ENCODE peak calls at places on chromosomes 1 and 21, in ten cellular contexts. K is BE2C, L is stomach, D is kidney epithelial cell, A is esophagus squamous epithelium, J is AG04450, T is suprapubic skin, N is BJ, Q is AG10803, V is tibial artery. U is an unnamed sample.

GRCh38 chr1:41862411-41863221 is 56.1 kb downstream of the HIVEP3 start:
- DNase-seq in K (no peak), L (no peak), D (peak), A (no peak), J (no peak), T (no peak), N (peak), Q (peak), V (no peak), U (no peak)

GRCh38 chr1:37865348-37866119 is 6.1 kb upstream of the MTF1 start:
- DNase-seq in K (no peak), L (no peak), D (no peak), A (no peak), J (no peak), T (no peak), N (no peak), Q (peak), V (no peak), U (no peak)

GRCh38 chr1:209899948-209900347 is 38.1 kb upstream of the SYT14 start:
- DNase-seq in K (peak), L (no peak), D (no peak), A (no peak), J (no peak), T (no peak), N (no peak), Q (no peak), V (no peak), U (no peak)

GRCh38 chr1:50704126-50704525 is 255.9 kb downstream of the FAF1 start:
- DNase-seq in K (peak), L (no peak), D (no peak), A (no peak), J (peak), T (no peak), N (no peak), Q (peak), V (no peak), U (no peak)

GRCh38 chr1:109112056-109112651 is 1.8 kb upstream of the ELAPOR1 start:
- DNase-seq in K (no peak), L (no peak), D (no peak), A (no peak), J (no peak), T (no peak), N (no peak), Q (peak), V (no peak), U (no peak)

GRCh38 chr1:16189921-16190499 is 22.4 kb downstream of the ARHGEF19 start:
- DNase-seq in K (peak), L (no peak), D (no peak), A (no peak), J (no peak), T (no peak), N (no peak), Q (no peak), V (no peak), U (no peak)

GRCh38 chr1:156704930-156705320 is 458 bp downstream of the CRABP2 start:
- DNase-seq in K (peak), L (peak), D (no peak), A (no peak), J (no peak), T (peak), N (no peak), Q (peak), V (peak), U (peak)

GRCh38 chr1:178945763-178946266 is 74.9 kb upstream of the ANGPTL1 start:
- DNase-seq in K (no peak), L (no peak), D (no peak), A (no peak), J (no peak), T (no peak), N (no peak), Q (peak), V (peak), U (peak)

GRCh38 chr1:182649041-182649440 is 35.3 kb downstream of the RGS8 start:
- DNase-seq in K (no peak), L (no peak), D (no peak), A (no peak), J (no peak), T (no peak), N (no peak), Q (no peak), V (no peak), U (no peak)

GRCh38 chr21:22758478-22758877 is 1760.3 kb downstream of the NCAM2 start:
- DNase-seq in K (peak), L (no peak), D (peak), A (no peak), J (no peak), T (no peak), N (no peak), Q (no peak), V (no peak), U (no peak)

GRCh38 chr1:165443539-165444289 is 1.2 kb downstream of the RXRG start:
- DNase-seq in K (no peak), L (no peak), D (no peak), A (no peak), J (no peak), T (no peak), N (no peak), Q (no peak), V (no peak), U (peak)

GRCh38 chr1:232876506-232877360 is 71.5 kb downstream of the MAP10 start:
- DNase-seq in K (no peak), L (no peak), D (no peak), A (no peak), J (no peak), T (no peak), N (no peak), Q (no peak), V (no peak), U (no peak)

GRCh38 chr21:35924714-35925301 is 135.5 kb downstream of the SETD4 start:
- DNase-seq in K (no peak), L (no peak), D (peak), A (no peak), J (peak), T (no peak), N (peak), Q (peak), V (no peak), U (no peak)

GRCh38 chr21:36699546-36700294 is 805 bp downstream of the SIM2 start:
- DNase-seq in K (no peak), L (no peak), D (no peak), A (no peak), J (no peak), T (no peak), N (no peak), Q (no peak), V (no peak), U (no peak)

GRCh38 chr1:4585216-4585615 is 69.2 kb upstream of the AJAP1 start:
- DNase-seq in K (peak), L (no peak), D (no peak), A (no peak), J (no peak), T (no peak), N (no peak), Q (no peak), V (peak), U (no peak)

GRCh38 chr1:50236656-50237055 is 127.9 kb downstream of the ELAVL4 start:
- DNase-seq in K (no peak), L (no peak), D (no peak), A (no peak), J (no peak), T (no peak), N (no peak), Q (no peak), V (no peak), U (no peak)

GRCh38 chr1:200330770-200331428 is 78.9 kb downstream of the ZNF281 start:
- DNase-seq in K (no peak), L (no peak), D (no peak), A (no peak), J (no peak), T (no peak), N (no peak), Q (no peak), V (no peak), U (no peak)

GRCh38 chr1:155322571-155322952 is 1.9 kb downstream of the RUSC1 start:
- DNase-seq in K (no peak), L (no peak), D (no peak), A (no peak), J (no peak), T (no peak), N (no peak), Q (no peak), V (no peak), U (no peak)

GRCh38 chr1:198007687-198008627 is 90.8 kb downstream of the LHX9 start:
- DNase-seq in K (no peak), L (no peak), D (no peak), A (no peak), J (no peak), T (no peak), N (no peak), Q (no peak), V (no peak), U (no peak)

GRCh38 chr1:64471218-64471719 is 1.3 kb downstream of the CACHD1 start:
- DNase-seq in K (peak), L (peak), D (no peak), A (no peak), J (no peak), T (peak), N (no peak), Q (peak), V (peak), U (no peak)

GRCh38 chr1:95018602-95019369 is 54.0 kb downstream of the ALG14 start:
- DNase-seq in K (no peak), L (no peak), D (peak), A (no peak), J (no peak), T (no peak), N (no peak), Q (peak), V (no peak), U (no peak)

GRCh38 chr1:221440658-221441057 is 301.2 kb downstream of the DUSP10 start:
- DNase-seq in K (no peak), L (no peak), D (no peak), A (no peak), J (no peak), T (no peak), N (no peak), Q (peak), V (no peak), U (no peak)
- TF ChIP-seq CTCF in K (peak), L (no peak), D (peak), A (no peak), J (no peak), T (no peak), N (peak), Q (peak), V (peak), U (no peak)

GRCh38 chr1:87045757-87046422 is 131.5 kb downstream of the HS2ST1 start:
- DNase-seq in K (no peak), L (no peak), D (no peak), A (no peak), J (no peak), T (no peak), N (no peak), Q (no peak), V (no peak), U (no peak)

GRCh38 chr1:87044840-87045239 is 130.4 kb downstream of the HS2ST1 start:
- DNase-seq in K (no peak), L (no peak), D (no peak), A (no peak), J (no peak), T (no peak), N (no peak), Q (no peak), V (no peak), U (no peak)

GRCh38 chr1:87046951-87047350 is 132.5 kb downstream of the HS2ST1 start:
- DNase-seq in K (no peak), L (no peak), D (no peak), A (no peak), J (no peak), T (no peak), N (no peak), Q (no peak), V (no peak), U (no peak)

GRCh38 chr1:87042127-87042811 is 127.8 kb downstream of the HS2ST1 start:
- DNase-seq in K (no peak), L (no peak), D (no peak), A (no peak), J (no peak), T (no peak), N (no peak), Q (no peak), V (no peak), U (no peak)

GRCh38 chr1:87044424-87044823 is 130.0 kb downstream of the HS2ST1 start:
- DNase-seq in K (no peak), L (no peak), D (no peak), A (no peak), J (no peak), T (no peak), N (no peak), Q (no peak), V (no peak), U (no peak)
- H3K4me3 ChIP-seq in K (no peak), L (no peak), D (no peak), A (no peak), J (no peak), T (no peak), N (no peak), Q (no peak), V (no peak), U (no peak)

DNA sequence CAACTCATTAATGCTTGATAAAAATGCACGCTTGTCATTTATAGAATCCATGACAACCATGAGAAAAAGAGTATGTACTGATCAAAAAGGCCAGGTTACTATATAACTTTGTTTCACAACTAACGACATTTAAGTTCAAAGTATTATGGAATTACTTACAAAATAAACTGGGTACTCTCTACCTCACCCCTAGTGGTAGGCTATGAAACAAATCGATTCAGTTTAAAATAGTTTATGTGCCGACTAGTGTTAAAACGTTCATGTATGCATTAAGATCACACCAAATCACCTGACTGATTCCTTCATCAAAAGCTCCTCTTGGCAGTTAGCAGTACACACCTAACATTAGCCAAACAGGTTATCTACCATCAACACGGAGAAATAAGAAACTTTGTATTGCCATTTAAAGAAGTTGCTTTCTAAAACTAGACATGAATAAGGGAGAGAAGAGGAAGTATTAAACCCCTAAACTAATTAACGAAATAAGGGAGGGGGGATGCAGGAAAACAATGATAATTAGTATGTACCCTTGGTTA is 137.1 kb downstream of the AKT3 start:
- DNase-seq in K (no peak), L (no peak), D (no peak), A (no peak), J (no peak), T (no peak), N (no peak), Q (no peak), V (no peak), U (no peak)
- TF ChIP-seq CTCF in K (peak), L (no peak), D (peak), A (no peak), J (peak), T (no peak), N (no peak), Q (peak), V (no peak), U (no peak)

GRCh38 chr1:20551161-20551560 is 1.2 kb upstream of the FAM43B start:
- DNase-seq in K (no peak), L (no peak), D (no peak), A (no peak), J (no peak), T (no peak), N (no peak), Q (no peak), V (no peak), U (no peak)

GRCh38 chr1:20552728-20553571 is 577 bp downstream of the FAM43B start:
- DNase-seq in K (peak), L (no peak), D (no peak), A (no peak), J (no peak), T (no peak), N (no peak), Q (no peak), V (no peak), U (no peak)

GRCh38 chr1:20555758-20556120 is 3.4 kb downstream of the FAM43B start:
- DNase-seq in K (no peak), L (no peak), D (no peak), A (no peak), J (no peak), T (no peak), N (no peak), Q (no peak), V (no peak), U (no peak)

GRCh38 chr1:20555025-20555757 is 2.8 kb downstream of the FAM43B start:
- DNase-seq in K (no peak), L (no peak), D (no peak), A (no peak), J (no peak), T (no peak), N (no peak), Q (no peak), V (no peak), U (no peak)

GRCh38 chr1:20551945-20552727 is at the start of gene FAM43B:
- DNase-seq in K (peak), L (no peak), D (peak), A (no peak), J (no peak), T (peak), N (no peak), Q (no peak), V (no peak), U (peak)
- H3K4me3 ChIP-seq in K (peak), L (peak), D (peak), A (peak), J (peak), T (peak), N (peak), Q (peak), V (peak), U (peak)

GRCh38 chr1:229971141-229971540 is 95.9 kb upstream of the GALNT2 start:
- DNase-seq in K (no peak), L (no peak), D (no peak), A (no peak), J (no peak), T (no peak), N (no peak), Q (no peak), V (no peak), U (no peak)

GRCh38 chr1:229975047-229975446 is 92.0 kb upstream of the GALNT2 start:
- DNase-seq in K (no peak), L (no peak), D (no peak), A (no peak), J (no peak), T (no peak), N (no peak), Q (no peak), V (no peak), U (no peak)

GRCh38 chr1:229973297-229973612 is 93.8 kb upstream of the GALNT2 start:
- DNase-seq in K (no peak), L (no peak), D (no peak), A (no peak), J (no peak), T (no peak), N (no peak), Q (no peak), V (no peak), U (no peak)

GRCh38 chr1:229970714-229971113 is 96.3 kb upstream of the GALNT2 start:
- DNase-seq in K (no peak), L (no peak), D (no peak), A (no peak), J (no peak), T (no peak), N (no peak), Q (no peak), V (no peak), U (no peak)

GRCh38 chr1:229972600-229973296 is 94.3 kb upstream of the GALNT2 start:
- DNase-seq in K (no peak), L (no peak), D (no peak), A (no peak), J (no peak), T (no peak), N (no peak), Q (no peak), V (no peak), U (no peak)
- TF ChIP-seq CTCF in K (peak), L (no peak), D (peak), A (no peak), J (peak), T (no peak), N (peak), Q (peak), V (no peak), U (peak)

DNA sequence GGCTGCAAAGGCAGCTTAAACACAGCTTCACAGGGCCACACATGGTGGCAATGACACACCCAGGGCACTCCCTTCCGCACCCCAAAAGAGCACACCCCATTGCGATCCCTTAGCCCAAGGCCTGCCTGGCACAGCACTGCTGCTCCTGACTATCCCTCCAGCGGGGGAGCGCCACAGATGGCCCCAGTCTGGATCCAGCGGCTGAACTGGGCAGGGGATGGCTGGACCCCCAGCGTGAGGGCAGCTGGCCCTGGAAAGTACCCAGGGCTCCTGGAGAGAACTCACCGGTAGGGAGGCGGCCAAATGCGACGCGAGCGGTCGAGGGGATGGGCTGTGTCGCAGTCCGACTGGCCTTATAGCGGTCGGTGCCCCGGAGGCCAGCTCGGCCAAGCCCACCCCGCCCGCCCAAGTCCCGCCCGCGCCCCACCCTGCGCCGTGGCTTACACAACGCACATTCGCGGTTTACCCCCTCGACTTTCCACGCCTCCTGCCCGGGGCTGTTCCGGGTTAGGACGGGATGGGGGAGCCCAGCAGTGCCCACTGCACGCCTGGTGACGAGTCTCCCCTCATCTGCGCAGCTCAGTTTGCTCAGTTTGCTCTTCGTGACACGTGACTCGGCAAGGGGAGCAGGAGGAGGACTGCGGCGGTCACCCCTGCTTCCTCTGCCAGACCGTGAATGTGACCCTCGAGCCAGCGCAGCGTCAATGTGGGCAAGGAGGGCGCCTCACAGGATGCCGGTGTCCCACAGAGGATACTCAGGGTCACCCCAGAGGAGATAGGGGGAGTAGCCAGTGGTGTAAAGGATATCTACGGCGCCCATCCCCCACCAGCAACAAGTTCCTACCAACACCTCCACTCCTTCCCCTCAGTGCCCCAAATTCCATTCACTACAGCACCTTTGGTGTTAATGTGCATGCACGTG is at the start of gene S100A6:
- DNase-seq in K (peak), L (peak), D (peak), A (peak), J (peak), T (peak), N (peak), Q (peak), V (peak), U (peak)
- H3K4me3 ChIP-seq in K (peak), L (peak), D (peak), A (peak), J (peak), T (peak), N (peak), Q (peak), V (peak), U (peak)

DNA sequence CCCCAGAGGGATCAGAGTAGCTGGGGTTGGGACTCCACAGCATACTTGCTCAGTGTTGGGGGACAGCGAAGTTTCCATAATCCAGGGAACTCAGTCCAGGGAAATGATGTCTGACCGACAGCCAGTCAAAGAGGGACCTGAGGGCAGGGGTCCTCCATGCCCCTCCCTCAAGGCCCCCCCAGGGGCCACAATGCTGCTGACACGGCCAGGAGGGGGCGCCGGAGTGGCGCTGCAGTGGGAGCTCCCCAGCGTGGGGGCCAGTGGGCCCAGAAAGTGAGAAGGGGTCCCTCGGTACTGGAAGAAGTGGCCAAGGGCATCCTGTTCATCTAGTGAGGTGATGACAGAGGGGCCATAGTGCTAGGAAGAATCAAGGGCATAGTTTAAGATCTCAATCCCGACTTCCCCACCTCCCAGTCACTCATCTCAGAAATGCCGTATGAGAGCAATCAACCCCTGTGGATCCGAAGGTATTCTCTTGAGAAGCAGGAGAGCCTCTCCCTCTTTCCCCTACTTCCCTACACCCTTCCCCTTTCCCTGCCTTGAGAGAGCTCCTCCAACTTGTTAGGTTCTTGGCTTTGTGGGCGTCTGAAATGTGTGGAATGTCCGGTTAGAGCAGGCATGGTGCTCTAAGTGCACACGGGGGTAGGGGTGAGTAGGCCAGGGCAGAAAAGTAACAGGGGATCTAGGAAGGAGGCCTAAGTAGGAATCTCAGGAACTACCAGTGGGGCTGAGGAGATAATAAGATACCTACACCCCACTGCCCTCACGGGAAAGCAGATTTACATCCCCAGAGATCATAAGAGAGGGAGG is 4.1 kb downstream of the NUDT17 start:
- DNase-seq in K (no peak), L (no peak), D (peak), A (no peak), J (no peak), T (no peak), N (peak), Q (peak), V (no peak), U (no peak)
- TF ChIP-seq CTCF in K (peak), L (no peak), D (peak), A (no peak), J (peak), T (no peak), N (peak), Q (peak), V (no peak), U (peak)

GRCh38 chr1:34879230-34879629 is 19.7 kb upstream of the SMIM12 start:
- DNase-seq in K (no peak), L (no peak), D (no peak), A (no peak), J (no peak), T (no peak), N (no peak), Q (no peak), V (no peak), U (no peak)
- H3K4me3 ChIP-seq in K (no peak), L (no peak), D (no peak), A (no peak), J (no peak), T (no peak), N (no peak), Q (no peak), V (no peak), U (no peak)